ENCODE peak calls at places on chromosomes 6 and 20, in four cellular contexts. One of them, this sample, is unnamed.

GRCh38 chr6:43016166-43016915 is 2.3 kb downstream of the KLHDC3 start:
- DNase-seq in K562: no peak
- DNase-seq in HepG2: no peak
- DNase-seq in WTC11: no peak
- DNase-seq in this sample: no peak

GRCh38 chr6:17923401-17923863 is 64.0 kb downstream of the KIF13A start:
- DNase-seq in K562: no peak
- DNase-seq in HepG2: no peak
- DNase-seq in WTC11: no peak
- DNase-seq in this sample: no peak

GRCh38 chr6:21738180-21739094 is 144.9 kb downstream of the SOX4 start:
- DNase-seq in K562: no peak
- DNase-seq in HepG2: no peak
- DNase-seq in WTC11: no peak
- DNase-seq in this sample: peak; percentile 27

GRCh38 chr20:63134201-63134612 is 81.7 kb downstream of the YTHDF1 start:
- DNase-seq in K562: peak; percentile 52
- DNase-seq in HepG2: no peak
- DNase-seq in WTC11: peak; percentile 57
- DNase-seq in this sample: no peak

GRCh38 chr20:56429496-56429895 is 17.4 kb downstream of the CASS4 start:
- DNase-seq in K562: peak; percentile 80
- DNase-seq in HepG2: no peak
- DNase-seq in WTC11: no peak
- DNase-seq in this sample: no peak

GRCh38 chr6:117919775-117920492 is 12.9 kb downstream of the SLC35F1 start:
- DNase-seq in K562: no peak
- DNase-seq in HepG2: no peak
- DNase-seq in WTC11: peak; percentile 74
- DNase-seq in this sample: peak; percentile 17

GRCh38 chr20:19757487-19757972 is 528 bp upstream of the RIN2 start:
- DNase-seq in K562: no peak
- DNase-seq in HepG2: peak; percentile 60
- DNase-seq in WTC11: peak; percentile 74
- DNase-seq in this sample: peak; percentile 82

GRCh38 chr6:159105716-159106115 is 60.9 kb upstream of the TAGAP start:
- DNase-seq in K562: no peak
- DNase-seq in HepG2: no peak
- DNase-seq in WTC11: no peak
- DNase-seq in this sample: no peak

GRCh38 chr6:121755500-121755899 is 320.1 kb downstream of the GJA1 start:
- DNase-seq in K562: no peak
- DNase-seq in HepG2: no peak
- DNase-seq in WTC11: no peak
- DNase-seq in this sample: no peak

GRCh38 chr6:134949927-134950326 is at the start of gene ALDH8A1:
- DNase-seq in K562: no peak
- DNase-seq in HepG2: no peak
- DNase-seq in WTC11: no peak
- DNase-seq in this sample: no peak

GRCh38 chr6:2557181-2557720 is 193.5 kb downstream of the MYLK4 start:
- DNase-seq in K562: no peak
- DNase-seq in HepG2: no peak
- DNase-seq in WTC11: no peak
- DNase-seq in this sample: no peak

GRCh38 chr6:67986694-67987232 is 648.3 kb upstream of the ADGRB3 start:
- DNase-seq in K562: no peak
- DNase-seq in HepG2: no peak
- DNase-seq in WTC11: no peak
- DNase-seq in this sample: no peak

GRCh38 chr6:105936972-105937371 is 149.2 kb upstream of the PRDM1 start:
- DNase-seq in K562: no peak
- DNase-seq in HepG2: no peak
- DNase-seq in WTC11: no peak
- DNase-seq in this sample: no peak

GRCh38 chr20:20037960-20038359 is 14.3 kb downstream of the CRNKL1 start:
- DNase-seq in K562: no peak
- DNase-seq in HepG2: no peak
- DNase-seq in WTC11: no peak
- DNase-seq in this sample: no peak

GRCh38 chr6:119742188-119742803 is 392.7 kb upstream of the MAN1A1 start:
- DNase-seq in K562: peak; percentile 64
- DNase-seq in HepG2: peak; percentile 54
- DNase-seq in WTC11: peak; percentile 86
- DNase-seq in this sample: peak; percentile 35

GRCh38 chr6:148989585-148989984 is 242.8 kb downstream of the UST start:
- DNase-seq in K562: no peak
- DNase-seq in HepG2: no peak
- DNase-seq in WTC11: no peak
- DNase-seq in this sample: no peak

GRCh38 chr6:99349620-99350141 is at the start of gene FAXC:
- DNase-seq in K562: peak; percentile 41
- DNase-seq in HepG2: peak; percentile 9
- DNase-seq in WTC11: peak; percentile 75
- DNase-seq in this sample: peak; percentile 88

GRCh38 chr6:1817033-1817761 is 207.5 kb downstream of the FOXC1 start:
- DNase-seq in K562: no peak
- DNase-seq in HepG2: no peak
- DNase-seq in WTC11: no peak
- DNase-seq in this sample: no peak

GRCh38 chr6:109292420-109292819 is 89.8 kb downstream of the CD164 start:
- DNase-seq in K562: peak; percentile 20
- DNase-seq in HepG2: no peak
- DNase-seq in WTC11: no peak
- DNase-seq in this sample: no peak

GRCh38 chr20:17966432-17967312 is 1.9 kb downstream of the SNX5 start:
- DNase-seq in K562: no peak
- DNase-seq in HepG2: peak; percentile 67
- DNase-seq in WTC11: no peak
- DNase-seq in this sample: peak; percentile 55

GRCh38 chr6:137571854-137572253 is 77.7 kb upstream of the OLIG3 start:
- DNase-seq in K562: peak; percentile 61
- DNase-seq in HepG2: peak; percentile 54
- DNase-seq in WTC11: peak; percentile 73
- DNase-seq in this sample: peak; percentile 13

GRCh38 chr20:23631226-23631822 is 6.4 kb downstream of the CST3 start:
- DNase-seq in K562: no peak
- DNase-seq in HepG2: no peak
- DNase-seq in WTC11: no peak
- DNase-seq in this sample: no peak

GRCh38 chr6:152223622-152224021 is 413.5 kb downstream of the SYNE1 start:
- DNase-seq in K562: no peak
- DNase-seq in HepG2: peak; percentile 5
- DNase-seq in WTC11: no peak
- DNase-seq in this sample: no peak

GRCh38 chr20:56710577-56711465 is 81.7 kb downstream of the TFAP2C start:
- DNase-seq in K562: no peak
- DNase-seq in HepG2: no peak
- DNase-seq in WTC11: no peak
- DNase-seq in this sample: no peak

GRCh38 chr6:26538936-26539615 is 910 bp downstream of the HMGN4 start:
- DNase-seq in K562: no peak
- DNase-seq in HepG2: no peak
- DNase-seq in WTC11: no peak
- DNase-seq in this sample: no peak

GRCh38 chr6:92473056-92473455 is 946.3 kb downstream of the EPHA7 start:
- DNase-seq in K562: no peak
- DNase-seq in HepG2: no peak
- DNase-seq in WTC11: no peak
- DNase-seq in this sample: no peak

GRCh38 chr6:89146748-89147715 is 1.2 kb downstream of the PM20D2 start:
- DNase-seq in K562: no peak
- DNase-seq in HepG2: peak; percentile 35
- DNase-seq in WTC11: peak; percentile 46
- DNase-seq in this sample: no peak

GRCh38 chr6:44498436-44498835 is 110.9 kb downstream of the CDC5L start:
- DNase-seq in K562: no peak
- DNase-seq in HepG2: no peak
- DNase-seq in WTC11: no peak
- DNase-seq in this sample: no peak

GRCh38 chr6:7960848-7961247 is 50.3 kb upstream of the TXNDC5 start:
- DNase-seq in K562: no peak
- DNase-seq in HepG2: no peak
- DNase-seq in WTC11: no peak
- DNase-seq in this sample: no peak

GRCh38 chr6:42692151-42692911 is 30.1 kb downstream of the PRPH2 start:
- DNase-seq in K562: no peak
- DNase-seq in HepG2: no peak
- DNase-seq in WTC11: no peak
- DNase-seq in this sample: no peak

GRCh38 chr6:3977875-3978711 is 100.8 kb downstream of the FAM217A start:
- DNase-seq in K562: peak; percentile 47
- DNase-seq in HepG2: peak; percentile 51
- DNase-seq in WTC11: peak; percentile 33
- DNase-seq in this sample: no peak

GRCh38 chr20:15807271-15807670 is 766.0 kb downstream of the KIF16B start:
- DNase-seq in K562: no peak
- DNase-seq in HepG2: no peak
- DNase-seq in WTC11: no peak
- DNase-seq in this sample: no peak

GRCh38 chr20:38146628-38147027 is 18.4 kb downstream of the TGM2 start:
- DNase-seq in K562: no peak
- DNase-seq in HepG2: no peak
- DNase-seq in WTC11: no peak
- DNase-seq in this sample: no peak

GRCh38 chr6:11729083-11729482 is 49.5 kb downstream of the ADTRP start:
- DNase-seq in K562: no peak
- DNase-seq in HepG2: no peak
- DNase-seq in WTC11: no peak
- DNase-seq in this sample: no peak

GRCh38 chr6:163427498-163428254 is 13.2 kb downstream of the QKI start:
- DNase-seq in K562: no peak
- DNase-seq in HepG2: peak; percentile 61
- DNase-seq in WTC11: no peak
- DNase-seq in this sample: no peak

GRCh38 chr6:26233608-26234420 is 131.2 kb upstream of the BTN3A2 start:
- DNase-seq in K562: peak; percentile 61
- DNase-seq in HepG2: no peak
- DNase-seq in WTC11: no peak
- DNase-seq in this sample: peak; percentile 40

GRCh38 chr6:170132011-170132521 is 158.8 kb downstream of the DLL1 start:
- DNase-seq in K562: no peak
- DNase-seq in HepG2: no peak
- DNase-seq in WTC11: no peak
- DNase-seq in this sample: no peak
- TF ChIP-seq FOXJ3 in K562: no peak
- TF ChIP-seq FOXJ3 in HepG2: no peak
- TF ChIP-seq FOXJ3 in WTC11: no peak
- TF ChIP-seq FOXJ3 in this sample: no peak

DNA sequence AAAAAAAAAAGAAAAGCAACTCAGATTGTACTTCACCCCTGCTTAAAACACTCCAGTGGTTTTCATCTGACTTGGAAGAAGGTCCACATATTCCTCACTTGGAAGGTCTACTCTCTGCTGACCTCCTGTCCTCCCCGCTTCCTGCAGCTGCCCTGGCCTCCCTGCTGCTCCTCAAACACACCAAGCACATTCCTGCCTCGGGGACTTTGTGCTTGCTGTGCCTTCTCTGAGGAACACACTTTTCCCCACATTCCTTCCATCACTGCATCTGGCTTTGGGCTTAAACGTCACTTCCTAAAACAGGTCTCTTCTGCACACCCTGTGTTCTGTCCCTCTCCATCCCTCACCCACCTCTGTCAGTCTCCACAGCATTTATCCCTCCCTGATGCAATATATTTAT is 4.9 kb upstream of the PDYN start:
- DNase-seq in K562: no peak
- DNase-seq in HepG2: no peak
- DNase-seq in WTC11: no peak
- DNase-seq in this sample: no peak
- TF ChIP-seq FOXJ3 in K562: no peak
- TF ChIP-seq FOXJ3 in HepG2: no peak
- TF ChIP-seq FOXJ3 in WTC11: no peak
- TF ChIP-seq FOXJ3 in this sample: no peak

GRCh38 chr6:115545410-115545986 is 515.2 kb downstream of the FRK start:
- DNase-seq in K562: no peak
- DNase-seq in HepG2: peak; percentile 22
- DNase-seq in WTC11: peak; percentile 81
- DNase-seq in this sample: no peak
- TF ChIP-seq FOXJ3 in K562: no peak
- TF ChIP-seq FOXJ3 in HepG2: no peak
- TF ChIP-seq FOXJ3 in WTC11: no peak
- TF ChIP-seq FOXJ3 in this sample: no peak

DNA sequence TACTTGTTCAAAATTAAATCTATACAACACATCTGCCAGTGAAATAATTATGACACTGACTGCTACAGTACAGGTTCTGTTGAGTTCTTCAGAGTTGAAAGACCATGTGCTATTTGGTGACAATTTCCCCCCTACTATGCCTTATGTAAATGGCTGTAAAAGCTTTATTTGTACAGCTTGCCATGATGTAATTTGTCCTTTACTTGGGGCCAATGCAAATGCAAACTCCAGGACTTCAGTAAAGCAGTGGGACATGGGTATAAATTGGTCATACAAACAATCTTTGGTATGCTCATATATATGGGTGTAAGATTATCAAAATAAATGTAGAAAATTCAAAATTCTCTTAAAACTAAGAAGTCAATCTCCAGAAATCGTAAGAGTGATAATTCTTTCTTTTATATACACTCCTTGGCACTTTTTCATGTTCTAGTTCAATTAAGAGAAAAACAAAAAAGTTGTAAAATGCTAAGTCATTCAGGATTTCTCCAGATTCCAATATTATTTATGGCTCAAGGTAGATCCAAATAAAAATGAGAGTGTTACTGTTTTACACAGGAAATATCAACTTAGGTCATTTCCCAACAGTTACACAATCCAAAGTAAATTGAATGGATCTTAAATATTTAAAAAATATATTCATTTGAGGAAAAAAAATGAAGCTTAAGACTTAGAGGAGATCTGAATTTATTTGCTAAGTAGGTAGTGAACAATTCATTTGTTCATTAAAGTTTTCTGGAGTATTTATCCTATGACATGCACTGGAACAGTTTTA is 1310.5 kb upstream of the CITED2 start:
- DNase-seq in K562: no peak
- DNase-seq in HepG2: no peak
- DNase-seq in WTC11: no peak
- DNase-seq in this sample: no peak
- TF ChIP-seq FOXJ3 in K562: no peak
- TF ChIP-seq FOXJ3 in HepG2: no peak
- TF ChIP-seq FOXJ3 in WTC11: no peak
- TF ChIP-seq FOXJ3 in this sample: no peak

GRCh38 chr6:168330403-168330802 is 10.8 kb upstream of the DACT2 start:
- DNase-seq in K562: no peak
- DNase-seq in HepG2: no peak
- DNase-seq in WTC11: no peak
- DNase-seq in this sample: no peak

GRCh38 chr6:168333039-168333438 is 13.5 kb upstream of the DACT2 start:
- DNase-seq in K562: peak; percentile 83
- DNase-seq in HepG2: peak; percentile 44
- DNase-seq in WTC11: no peak
- DNase-seq in this sample: peak; percentile 63

GRCh38 chr6:168331058-168331457 is 11.5 kb upstream of the DACT2 start:
- DNase-seq in K562: no peak
- DNase-seq in HepG2: peak; percentile 80
- DNase-seq in WTC11: no peak
- DNase-seq in this sample: no peak

GRCh38 chr6:168333471-168333870 is 13.9 kb upstream of the DACT2 start:
- DNase-seq in K562: peak; percentile 54
- DNase-seq in HepG2: no peak
- DNase-seq in WTC11: no peak
- DNase-seq in this sample: no peak

GRCh38 chr6:168332020-168332419 is 12.4 kb upstream of the DACT2 start:
- DNase-seq in K562: no peak
- DNase-seq in HepG2: no peak
- DNase-seq in WTC11: no peak
- DNase-seq in this sample: no peak
- TF ChIP-seq FOXJ3 in K562: no peak
- TF ChIP-seq FOXJ3 in HepG2: no peak
- TF ChIP-seq FOXJ3 in WTC11: no peak
- TF ChIP-seq FOXJ3 in this sample: no peak